ENCODE peak calls at places on chromosome 4, in four cellular contexts. U is pancreas; I is effector memory CD4-positive, alpha-beta T cell; Q is left ventricle myocardium inferior. K is an unnamed sample.

GRCh38 chr4:76377481-76377901 is 43.5 kb downstream of the CCDC158 start:
- DNase-seq in U (no peak), I (no peak), Q (no peak), K (no peak)

GRCh38 chr4:8905773-8906667 is 34.4 kb upstream of the HMX1 start:
- DNase-seq in U (no peak), I (no peak), Q (no peak), K (peak; percentile 43)

GRCh38 chr4:102438873-102439614 is 62.1 kb upstream of the NFKB1 start:
- DNase-seq in U (no peak), I (no peak), Q (no peak), K (no peak)

GRCh38 chr4:139851639-139852038 is 186.0 kb downstream of the MGST2 start:
- DNase-seq in U (no peak), I (no peak), Q (no peak), K (no peak)

GRCh38 chr4:72136429-72136828 is 104.6 kb downstream of the NPFFR2 start:
- DNase-seq in U (no peak), I (no peak), Q (no peak), K (no peak)

GRCh38 chr4:76458297-76458696 is 23.3 kb downstream of the SHROOM3 start:
- DNase-seq in U (no peak), I (no peak), Q (no peak), K (no peak)

GRCh38 chr4:87196927-87197326 is 23.5 kb downstream of the KLHL8 start:
- DNase-seq in U (no peak), I (no peak), Q (no peak), K (no peak)

GRCh38 chr4:87409420-87409939 is 12.9 kb upstream of the NUDT9 start:
- DNase-seq in U (no peak), I (no peak), Q (no peak), K (no peak)

GRCh38 chr4:74133786-74134499 is 24.0 kb upstream of the MTHFD2L start:
- DNase-seq in U (peak; percentile 72), I (no peak), Q (peak; percentile 48), K (peak; percentile 54)

GRCh38 chr4:4671774-4672349 is 130.0 kb upstream of the STX18 start:
- DNase-seq in U (no peak), I (no peak), Q (no peak), K (no peak)

GRCh38 chr4:158043971-158044618 is 128.7 kb downstream of the GASK1B start:
- DNase-seq in U (no peak), I (no peak), Q (no peak), K (no peak)

GRCh38 chr4:25696409-25696808 is 40.8 kb downstream of the SLC34A2 start:
- DNase-seq in U (no peak), I (no peak), Q (no peak), K (no peak)

GRCh38 chr4:15162465-15163283 is 160.4 kb downstream of the CPEB2 start:
- DNase-seq in U (no peak), I (no peak), Q (no peak), K (peak; percentile 1)

GRCh38 chr4:81137446-81137845 is 77.6 kb downstream of the PRKG2 start:
- DNase-seq in U (no peak), I (no peak), Q (no peak), K (no peak)

GRCh38 chr4:16075061-16075460 is 8.8 kb downstream of the PROM1 start:
- DNase-seq in U (no peak), I (no peak), Q (no peak), K (no peak)

GRCh38 chr4:14184265-14184664 is 556.7 kb upstream of the BOD1L1 start:
- DNase-seq in U (no peak), I (no peak), Q (peak; percentile 33), K (no peak)

GRCh38 chr4:118811008-118811764 is 24.7 kb downstream of the SEC24D start:
- DNase-seq in U (no peak), I (no peak), Q (no peak), K (no peak)

GRCh38 chr4:169079942-169080827 is 70.1 kb upstream of the CBR4 start:
- DNase-seq in U (no peak), I (no peak), Q (peak; percentile 57), K (no peak)

GRCh38 chr4:186676531-186677158 is 47.0 kb downstream of the FAT1 start:
- DNase-seq in U (no peak), I (no peak), Q (no peak), K (no peak)

GRCh38 chr4:3342182-3342854 is 49.5 kb downstream of the RGS12 start:
- DNase-seq in U (no peak), I (no peak), Q (no peak), K (no peak)

GRCh38 chr4:121272526-121272925 is 108.3 kb downstream of the QRFPR start:
- DNase-seq in U (no peak), I (no peak), Q (no peak), K (no peak)

GRCh38 chr4:175614880-175615279 is 197.2 kb downstream of the GPM6A start:
- DNase-seq in U (peak; percentile 10), I (no peak), Q (no peak), K (no peak)

GRCh38 chr4:15031993-15032660 is 29.8 kb downstream of the CPEB2 start:
- DNase-seq in U (no peak), I (no peak), Q (no peak), K (no peak)

GRCh38 chr4:138305055-138305454 is 62.9 kb upstream of the SLC7A11 start:
- DNase-seq in U (no peak), I (no peak), Q (no peak), K (no peak)

GRCh38 chr4:72077346-72077745 is 45.5 kb downstream of the NPFFR2 start:
- DNase-seq in U (no peak), I (no peak), Q (no peak), K (no peak)

GRCh38 chr4:6259886-6260285 is 9.8 kb upstream of the WFS1 start:
- DNase-seq in U (no peak), I (no peak), Q (no peak), K (no peak)

GRCh38 chr4:30642520-30642919 is 77.6 kb upstream of the PCDH7 start:
- DNase-seq in U (peak; percentile 16), I (no peak), Q (no peak), K (no peak)

GRCh38 chr4:110157580-110157979 is 40.8 kb downstream of the ELOVL6 start:
- DNase-seq in U (no peak), I (no peak), Q (no peak), K (no peak)

GRCh38 chr4:78496021-78496643 is 55.4 kb upstream of the ANXA3 start:
- DNase-seq in U (no peak), I (no peak), Q (no peak), K (no peak)

GRCh38 chr4:126445596-126445995 is 1130.8 kb downstream of the FAT4 start:
- DNase-seq in U (no peak), I (no peak), Q (no peak), K (no peak)

GRCh38 chr4:84529169-84529751 is 30.2 kb upstream of the NKX6-1 start:
- DNase-seq in U (no peak), I (no peak), Q (no peak), K (no peak)

GRCh38 chr4:1337376-1337831 is 9.6 kb upstream of the UVSSA start:
- DNase-seq in U (no peak), I (peak; percentile 17), Q (no peak), K (no peak)

GRCh38 chr4:92251711-92252110 is 52.1 kb upstream of the GRID2 start:
- DNase-seq in U (no peak), I (no peak), Q (no peak), K (no peak)

GRCh38 chr4:971670-972500 is 1.5 kb downstream of the DGKQ start:
- DNase-seq in U (no peak), I (no peak), Q (no peak), K (no peak)

GRCh38 chr4:147707892-147708672 is 23.8 kb upstream of the ARHGAP10 start:
- DNase-seq in U (peak; percentile 35), I (peak; percentile 28), Q (no peak), K (peak; percentile 47)

GRCh38 chr4:14379148-14379547 is 623.1 kb upstream of the CPEB2 start:
- DNase-seq in U (no peak), I (no peak), Q (no peak), K (no peak)

GRCh38 chr4:111330786-111331185 is 707.9 kb upstream of the PITX2 start:
- DNase-seq in U (no peak), I (no peak), Q (no peak), K (no peak)

GRCh38 chr4:112840061-112840460 is 203.1 kb downstream of the LARP7 start:
- DNase-seq in U (no peak), I (no peak), Q (no peak), K (no peak)

DNA sequence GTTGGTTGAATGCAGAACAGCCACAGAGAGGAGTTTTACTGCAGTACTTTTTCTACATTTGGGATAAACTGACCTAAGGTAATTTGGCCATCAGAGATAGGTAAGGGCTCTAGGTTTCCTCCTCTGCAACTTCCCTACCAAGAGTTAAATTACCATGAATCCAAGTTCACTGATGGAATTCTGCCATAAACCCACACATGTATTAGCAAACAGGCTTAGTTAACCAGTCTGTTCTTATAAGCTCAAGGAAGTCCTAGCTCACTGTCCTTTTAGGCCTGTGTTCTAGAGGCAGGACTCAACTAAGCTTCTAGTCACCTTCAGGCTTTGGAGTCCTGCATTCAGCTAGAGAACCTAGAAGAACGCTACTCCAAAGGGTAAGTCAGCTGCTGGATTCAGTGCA is 4.0 kb downstream of the FAM114A1 start:
- DNase-seq in U (no peak), I (no peak), Q (no peak), K (no peak)
- H3K4me3 ChIP-seq in U (no peak overlapping the region), I (no peak overlapping the region), Q (no peak overlapping the region), K (no peak overlapping the region)

GRCh38 chr4:143343276-143343831 is 6.7 kb downstream of the GAB1 start:
- DNase-seq in U (no peak), I (no peak), Q (no peak), K (no peak)
- H3K27ac ChIP-seq in U (no peak overlapping the region), I (no peak overlapping the region), Q (no peak overlapping the region), K (no peak overlapping the region)

GRCh38 chr4:173252024-173252935 is 81.9 kb downstream of the HMGB2 start:
- DNase-seq in U (peak; percentile 88), I (no peak), Q (peak; percentile 33), K (no peak)
- H3K4me1 ChIP-seq in U (peaks cover 25% of the 10 kb centered on the region), I (no peaks in the 10 kb centered on the region), Q (no peaks in the 10 kb centered on the region), K (no peaks in the 10 kb centered on the region)

DNA sequence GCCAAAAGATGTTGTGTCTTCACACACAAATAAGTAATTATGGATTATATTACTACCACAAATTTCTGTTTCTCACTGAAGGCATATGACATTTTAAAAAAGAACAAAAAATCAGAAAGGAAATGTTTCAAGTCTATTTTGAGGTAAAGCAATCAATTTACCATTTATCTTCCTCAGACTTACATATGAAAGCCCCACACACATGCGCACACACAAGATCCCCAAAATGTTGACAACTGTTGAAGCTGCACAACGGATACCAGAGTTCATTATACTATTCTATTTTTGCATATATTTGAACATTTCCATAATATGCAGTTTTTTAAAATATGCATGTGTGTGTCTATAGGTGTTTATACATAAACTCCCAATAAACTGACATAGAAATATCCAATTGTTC is 2.7 kb downstream of the LRBA start:
- DNase-seq in U (no peak), I (no peak), Q (no peak), K (no peak)
- H3K4me3 ChIP-seq in U (peak overlapping the region; percentile 77), I (peak overlapping the region; percentile 94), Q (no peak overlapping the region), K (no peak overlapping the region)